ENCODE peak calls at places on chromosomes 3 and 15, in five cellular contexts. M, B, L, G and K are unnamed samples.

GRCh38 chr3:72887723-72888545 is at the start of gene GXYLT2:
- DNase-seq in M (peak; percentile 19), B (peak; percentile 63), L (no peak), G (peak; percentile 48), K (no peak)

GRCh38 chr15:99384992-99385669 is 133.8 kb downstream of the LRRC28 start:
- DNase-seq in M (no peak), B (no peak), L (no peak), G (peak; percentile 75), K (no peak)

GRCh38 chr3:154220462-154220861 is 99.3 kb downstream of the ARHGEF26 start:
- DNase-seq in M (no peak), B (no peak), L (no peak), G (peak; percentile 79), K (no peak)

GRCh38 chr15:32898991-32899613 is 181.3 kb downstream of the GREM1 start:
- DNase-seq in M (peak; percentile 95), B (no peak), L (no peak), G (no peak), K (no peak)

GRCh38 chr3:141412087-141412935 is 44.0 kb downstream of the ZBTB38 start:
- DNase-seq in M (no peak), B (no peak), L (no peak), G (peak; percentile 49), K (no peak)

GRCh38 chr3:53776494-53777101 is 69.6 kb downstream of the CHDH start:
- DNase-seq in M (no peak), B (no peak), L (no peak), G (no peak), K (no peak)

GRCh38 chr3:29335921-29336320 is 55.0 kb downstream of the RBMS3 start:
- DNase-seq in M (no peak), B (no peak), L (no peak), G (no peak), K (no peak)

GRCh38 chr15:75727031-75727531 is 14.4 kb upstream of the CSPG4 start:
- DNase-seq in M (no peak), B (no peak), L (no peak), G (no peak), K (no peak)

GRCh38 chr3:196843435-196844110 is 24.1 kb upstream of the SENP5 start:
- DNase-seq in M (no peak), B (no peak), L (no peak), G (no peak), K (no peak)

GRCh38 chr15:82847703-82848102 is 38.3 kb downstream of the WHAMM start:
- DNase-seq in M (no peak), B (no peak), L (no peak), G (no peak), K (no peak)

GRCh38 chr3:165635791-165636681 is 201.2 kb downstream of the BCHE start:
- DNase-seq in M (no peak), B (no peak), L (no peak), G (no peak), K (no peak)

GRCh38 chr3:142586803-142587406 is 8.4 kb upstream of the ATR start:
- DNase-seq in M (no peak), B (peak; percentile 43), L (no peak), G (peak; percentile 85), K (peak; percentile 80)

GRCh38 chr3:111338059-111338698 is 203.8 kb upstream of the CD96 start:
- DNase-seq in M (peak; percentile 15), B (no peak), L (no peak), G (peak; percentile 62), K (peak; percentile 66)

GRCh38 chr15:25242166-25242879 is 196.5 kb downstream of the UBE3A start:
- DNase-seq in M (no peak), B (no peak), L (no peak), G (no peak), K (no peak)

GRCh38 chr3:126885425-126885824 is 97.5 kb upstream of the PLXNA1 start:
- DNase-seq in M (no peak), B (no peak), L (no peak), G (no peak), K (no peak)

GRCh38 chr15:71679223-71680078 is 130.9 kb upstream of the NR2E3 start:
- DNase-seq in M (no peak), B (no peak), L (no peak), G (peak; percentile 40), K (no peak)

GRCh38 chr3:117356296-117356695 is 646.7 kb downstream of the TUSC7 start:
- DNase-seq in M (no peak), B (no peak), L (no peak), G (no peak), K (no peak)

GRCh38 chr15:55106155-55106554 is 90.6 kb downstream of the RSL24D1 start:
- DNase-seq in M (no peak), B (no peak), L (no peak), G (no peak), K (no peak)

GRCh38 chr3:156551261-156551660 is 3.7 kb downstream of the SSR3 start:
- DNase-seq in M (no peak), B (no peak), L (no peak), G (no peak), K (no peak)

GRCh38 chr15:61750271-61751084 is 309.8 kb downstream of the VPS13C start:
- DNase-seq in M (no peak), B (no peak), L (no peak), G (no peak), K (no peak)

GRCh38 chr15:75232252-75232813 is 25.8 kb upstream of the GOLGA6C start:
- DNase-seq in M (no peak), B (no peak), L (no peak), G (no peak), K (no peak)

GRCh38 chr3:103499132-103499885 is 1064.5 kb downstream of the ZPLD1 start:
- DNase-seq in M (no peak), B (no peak), L (no peak), G (no peak), K (no peak)

GRCh38 chr15:34132881-34133280 is 31.0 kb downstream of the PGBD4 start:
- DNase-seq in M (no peak), B (no peak), L (no peak), G (no peak), K (no peak)

GRCh38 chr3:8536106-8537052 is 34.8 kb downstream of the LMCD1 start:
- DNase-seq in M (no peak), B (no peak), L (no peak), G (no peak), K (no peak)

DNA sequence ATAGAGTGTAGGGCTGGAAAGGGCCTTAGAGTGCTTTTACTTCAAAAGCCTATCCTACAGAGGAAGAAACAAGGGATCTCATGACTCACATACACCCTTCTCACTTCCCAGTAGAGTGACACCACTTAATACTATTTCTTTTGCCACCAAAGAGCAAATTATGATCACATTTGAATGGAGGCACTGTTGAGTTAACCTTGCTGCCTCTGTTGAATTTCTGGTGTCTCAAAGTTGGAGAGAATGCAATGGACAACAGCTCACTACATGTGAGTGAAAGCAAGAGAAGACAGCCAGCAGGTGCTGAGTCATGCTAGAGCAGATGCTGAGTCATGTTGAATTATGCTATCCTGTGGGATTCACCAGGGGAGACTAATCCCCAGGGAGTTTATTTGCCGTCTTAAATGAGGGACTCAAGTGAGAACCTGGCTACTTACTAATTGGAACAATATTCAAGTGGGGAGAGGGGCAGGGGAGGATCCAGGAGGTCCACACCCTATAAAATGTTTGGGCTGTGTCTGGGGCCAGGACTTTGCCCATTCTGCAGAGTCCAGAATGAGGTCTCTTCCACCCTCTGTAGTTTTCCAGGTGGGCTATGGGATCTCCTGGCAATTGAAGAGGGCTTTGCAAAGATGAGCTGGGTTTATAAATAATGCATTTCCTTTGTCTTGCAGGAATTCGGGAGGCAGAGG is 35.8 kb downstream of the ST8SIA2 start:
- DNase-seq in M (no peak), B (peak; percentile 54), L (no peak), G (no peak), K (peak; percentile 18)
- TF ChIP-seq JUND in M (no peak), B (peak; percentile 78), L (no peak), G (no peak), K (no peak)

GRCh38 chr3:182133752-182134151 is 422.0 kb downstream of the SOX2 start:
- DNase-seq in M (no peak), B (no peak), L (no peak), G (no peak), K (no peak)
- TF ChIP-seq SP1 in M (no peak), B (no peak), L (no peak), G (no peak), K (peak; percentile 52)

DNA sequence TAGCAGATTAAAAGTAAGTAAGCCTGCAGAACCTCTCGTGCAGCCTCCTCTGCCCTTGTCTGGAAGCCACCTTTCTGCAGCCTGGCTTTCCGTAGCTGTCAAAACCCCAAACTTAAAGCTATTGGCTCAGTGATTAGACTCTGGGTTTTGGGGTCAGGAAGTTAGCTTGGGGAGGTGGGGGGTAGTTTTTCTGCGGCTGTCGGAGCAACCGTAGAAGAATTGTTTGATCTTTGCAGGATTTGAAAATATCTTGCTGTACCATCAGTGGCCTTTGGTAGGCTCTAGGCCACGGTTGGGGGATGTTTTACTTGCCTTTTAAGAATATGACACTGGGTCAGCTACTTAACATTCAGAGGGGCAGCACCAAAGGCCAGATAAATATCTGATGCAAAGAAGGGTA is 88.4 kb upstream of the RASGRP1 start:
- DNase-seq in M (no peak), B (no peak), L (no peak), G (no peak), K (no peak)
- H3K36me3 ChIP-seq in M (no peaks in the 10 kb centered on the region), B (no peaks in the 10 kb centered on the region), L (no peaks in the 10 kb centered on the region), G (no peaks in the 10 kb centered on the region), K (no peaks in the 10 kb centered on the region)

DNA sequence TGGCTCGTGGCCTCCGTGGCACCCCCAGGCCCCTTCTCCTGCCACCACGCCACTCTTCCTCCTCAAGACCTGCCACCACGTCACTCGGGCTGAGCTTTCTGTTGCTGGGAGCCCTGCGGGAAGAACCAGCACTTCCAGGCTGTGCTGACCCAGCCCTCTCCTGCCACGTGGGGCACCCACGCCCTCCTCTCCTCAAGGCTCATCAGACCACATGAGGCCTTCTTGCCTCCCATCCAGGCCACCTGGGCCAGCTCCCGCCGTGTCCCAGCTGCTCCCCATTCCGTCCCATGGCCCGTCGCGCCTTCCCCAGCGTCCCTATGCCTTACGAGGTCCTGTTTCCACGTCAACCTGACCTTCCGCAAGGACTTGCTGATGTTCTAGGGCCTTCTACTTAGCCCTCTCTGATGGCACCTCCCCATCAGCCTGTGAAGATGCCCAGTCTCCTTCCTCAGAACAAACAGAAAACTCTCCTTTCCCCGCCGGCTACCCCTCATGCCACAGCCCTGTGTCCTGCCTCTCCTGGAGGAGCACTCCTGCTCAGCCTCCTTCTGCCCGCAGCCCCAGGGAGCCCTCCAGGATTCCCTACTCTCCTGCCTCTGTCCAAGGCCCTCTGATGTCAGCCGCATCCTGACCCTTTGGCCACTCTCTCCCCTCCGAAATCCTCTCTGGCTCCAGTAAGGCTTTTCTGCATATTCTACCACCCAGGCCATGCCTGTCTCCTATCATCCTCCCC is 71.1 kb upstream of the BLM start:
- DNase-seq in M (no peak), B (no peak), L (no peak), G (no peak), K (no peak)
- TF ChIP-seq JUND in M (no peak), B (no peak), L (no peak), G (no peak), K (no peak)

DNA sequence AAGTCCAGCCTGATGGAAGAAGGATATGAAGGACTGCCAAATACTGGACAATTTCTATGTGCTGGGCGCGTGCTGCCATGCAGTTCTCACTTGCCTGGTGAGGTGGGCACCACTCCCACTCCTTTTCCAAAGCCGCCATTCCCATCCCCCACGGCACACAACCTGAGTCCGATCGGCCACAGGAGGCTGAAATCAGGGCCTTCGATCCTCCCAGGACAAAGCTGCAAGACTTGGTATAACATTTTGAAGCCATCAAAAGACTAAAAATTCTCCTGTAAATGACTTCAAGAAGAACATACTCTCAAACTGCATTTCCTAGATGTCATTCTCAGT is 3.1 kb upstream of the MAP6D1 start:
- DNase-seq in M (no peak), B (no peak), L (no peak), G (no peak), K (no peak)
- TF ChIP-seq SP1 in M (no peak), B (no peak), L (no peak), G (no peak), K (no peak)

GRCh38 chr15:48424076-48424475 is 92.8 kb downstream of the DUT start:
- DNase-seq in M (no peak), B (no peak), L (no peak), G (no peak), K (no peak)
- H3K36me3 ChIP-seq in M (no peaks in the 10 kb centered on the region), B (no peaks in the 10 kb centered on the region), L (peaks cover 2% of the 10 kb centered on the region), G (no peaks in the 10 kb centered on the region), K (no peaks in the 10 kb centered on the region)